ENCODE peak calls at places on chromosomes 11 and 22, in five cellular contexts. P, D, O, A and F are unnamed samples.

GRCh38 chr11:17696741-17697140 is 22.6 kb upstream of the MYOD1 start:
- DNase-seq in P (no peak), D (no peak), O (no peak), A (no peak), F (no peak)

GRCh38 chr22:19868773-19869471 is 14.2 kb upstream of the GNB1L start:
- DNase-seq in P (peak; percentile 57), D (no peak), O (peak; percentile 55), A (peak; percentile 48), F (no peak)

GRCh38 chr11:4882543-4882942 is 843 bp downstream of the OR51T1 start:
- DNase-seq in P (no peak), D (no peak), O (no peak), A (no peak), F (no peak)

GRCh38 chr11:47270331-47271271 is 668 bp downstream of the MADD start:
- DNase-seq in P (peak; percentile 50), D (peak; percentile 62), O (peak; percentile 59), A (peak; percentile 41), F (peak; percentile 72)

GRCh38 chr11:64687204-64687603 is 35.8 kb downstream of the NRXN2 start:
- DNase-seq in P (no peak), D (no peak), O (no peak), A (peak; percentile 90), F (no peak)

GRCh38 chr11:17927643-17928343 is 85.1 kb downstream of the SERGEF start:
- DNase-seq in P (no peak), D (peak; percentile 62), O (no peak), A (no peak), F (peak; percentile 93)

GRCh38 chr11:123212406-123212805 is 17.4 kb upstream of the CLMP start:
- DNase-seq in P (no peak), D (no peak), O (no peak), A (no peak), F (no peak)

GRCh38 chr11:34682822-34683221 is 61.9 kb downstream of the EHF start:
- DNase-seq in P (no peak), D (peak; percentile 13), O (no peak), A (no peak), F (no peak)

GRCh38 chr11:21933095-21933494 is 259.8 kb upstream of the ANO5 start:
- DNase-seq in P (no peak), D (no peak), O (no peak), A (no peak), F (peak; percentile 2)

GRCh38 chr11:120564573-120565301 is 53.2 kb downstream of the GRIK4 start:
- DNase-seq in P (no peak), D (peak; percentile 68), O (no peak), A (peak; percentile 37), F (peak; percentile 31)

GRCh38 chr22:38705235-38706100 is at the start of gene GTPBP1:
- DNase-seq in P (peak; percentile 98), D (peak; percentile 100), O (peak; percentile 95), A (peak; percentile 99), F (peak; percentile 100)

GRCh38 chr11:2464451-2465165 is 19.8 kb downstream of the KCNQ1 start:
- DNase-seq in P (no peak), D (no peak), O (no peak), A (no peak), F (no peak)

GRCh38 chr22:33785283-33785991 is 134.8 kb downstream of the LARGE1 start:
- DNase-seq in P (no peak), D (peak; percentile 61), O (no peak), A (no peak), F (peak; percentile 69)

GRCh38 chr11:128552783-128553661 is 34.3 kb downstream of the ETS1 start:
- DNase-seq in P (no peak), D (peak; percentile 72), O (no peak), A (no peak), F (no peak)

GRCh38 chr11:83865636-83866461 is 579.7 kb upstream of the CCDC90B start:
- DNase-seq in P (no peak), D (peak; percentile 31), O (no peak), A (no peak), F (peak; percentile 59)

GRCh38 chr11:119316729-119317591 is at the start of gene MCAM:
- DNase-seq in P (no peak), D (no peak), O (no peak), A (peak; percentile 41), F (peak; percentile 41)

GRCh38 chr11:17722000-17722643 is 2.8 kb downstream of the MYOD1 start:
- DNase-seq in P (no peak), D (peak; percentile 21), O (no peak), A (peak; percentile 22), F (peak; percentile 34)

GRCh38 chr11:128174465-128175101 is 412.8 kb downstream of the ETS1 start:
- DNase-seq in P (no peak), D (peak; percentile 74), O (no peak), A (no peak), F (peak; percentile 82)

GRCh38 chr11:19080579-19080993 is 20.1 kb upstream of the MRGPRX2 start:
- DNase-seq in P (no peak), D (peak; percentile 89), O (no peak), A (peak; percentile 84), F (peak; percentile 67)

GRCh38 chr11:74325649-74326645 is 14.5 kb upstream of the P4HA3 start:
- DNase-seq in P (peak; percentile 64), D (peak; percentile 95), O (no peak), A (peak; percentile 96), F (peak; percentile 87)

GRCh38 chr11:210122-210802 is 2.8 kb downstream of the RIC8A start:
- DNase-seq in P (no peak), D (peak; percentile 69), O (no peak), A (no peak), F (peak; percentile 89)

GRCh38 chr11:119422505-119423416 is at the start of gene THY1:
- DNase-seq in P (no peak), D (no peak), O (no peak), A (no peak), F (no peak)

GRCh38 chr11:117930668-117931330 is 1.6 kb upstream of the TMPRSS13 start:
- DNase-seq in P (no peak), D (no peak), O (peak; percentile 40), A (no peak), F (no peak)

GRCh38 chr11:82996966-82997606 is 74.6 kb downstream of the RAB30 start:
- DNase-seq in P (peak; percentile 57), D (no peak), O (peak; percentile 60), A (peak; percentile 60), F (no peak)

GRCh38 chr11:122863704-122864326 is 18.7 kb upstream of the JHY start:
- DNase-seq in P (no peak), D (peak; percentile 67), O (no peak), A (peak; percentile 62), F (peak; percentile 74)

DNA sequence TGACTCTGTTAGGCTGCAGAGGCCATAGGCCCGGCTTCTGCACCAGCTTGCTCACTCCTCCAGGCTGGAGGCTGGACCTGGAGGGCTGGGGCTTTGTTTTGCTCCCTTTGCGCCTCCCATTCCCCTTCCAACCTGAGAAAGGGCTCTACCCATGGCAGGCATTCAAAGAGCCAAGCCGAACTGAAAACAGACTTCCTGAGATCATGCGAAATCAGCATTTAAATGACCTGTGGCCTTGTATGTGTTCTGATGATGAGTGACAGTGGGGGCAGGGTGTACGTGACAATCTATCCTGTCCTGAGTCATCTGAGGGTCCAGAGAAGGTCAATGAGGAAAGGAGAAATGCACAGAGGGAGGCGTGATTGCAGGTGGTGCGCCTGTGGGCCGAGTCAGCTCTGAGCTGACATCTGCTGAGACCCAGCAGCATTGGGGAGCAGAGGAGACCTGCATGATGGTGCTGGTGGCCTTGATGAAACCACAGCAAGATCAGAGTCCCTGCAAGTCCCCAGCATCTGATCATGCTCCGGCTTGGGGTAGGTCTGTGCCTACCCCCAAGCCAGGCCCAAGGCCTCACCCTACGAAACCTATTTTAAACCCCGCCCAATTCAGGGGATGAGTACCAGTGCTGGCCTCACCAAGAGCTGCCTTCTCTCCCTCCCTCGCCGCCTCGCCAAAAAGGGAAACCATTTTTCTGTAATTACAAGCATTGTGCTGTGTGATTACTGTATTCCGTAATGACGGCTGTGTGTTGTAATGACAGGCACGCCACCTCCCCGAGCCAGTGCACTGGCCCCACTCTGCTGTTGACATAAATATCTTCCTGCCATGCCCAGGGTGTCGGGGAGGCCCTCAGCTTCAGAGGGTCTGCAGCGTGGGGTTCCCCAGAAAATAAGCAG is 95.2 kb upstream of the ANO1 start:
- DNase-seq in P (no peak), D (no peak), O (peak; percentile 15), A (no peak), F (no peak)
- H3K4me3 ChIP-seq in P (no peak overlapping the region), D (no peak overlapping the region), O (no peak overlapping the region), A (no peak overlapping the region), F (no peak overlapping the region)

DNA sequence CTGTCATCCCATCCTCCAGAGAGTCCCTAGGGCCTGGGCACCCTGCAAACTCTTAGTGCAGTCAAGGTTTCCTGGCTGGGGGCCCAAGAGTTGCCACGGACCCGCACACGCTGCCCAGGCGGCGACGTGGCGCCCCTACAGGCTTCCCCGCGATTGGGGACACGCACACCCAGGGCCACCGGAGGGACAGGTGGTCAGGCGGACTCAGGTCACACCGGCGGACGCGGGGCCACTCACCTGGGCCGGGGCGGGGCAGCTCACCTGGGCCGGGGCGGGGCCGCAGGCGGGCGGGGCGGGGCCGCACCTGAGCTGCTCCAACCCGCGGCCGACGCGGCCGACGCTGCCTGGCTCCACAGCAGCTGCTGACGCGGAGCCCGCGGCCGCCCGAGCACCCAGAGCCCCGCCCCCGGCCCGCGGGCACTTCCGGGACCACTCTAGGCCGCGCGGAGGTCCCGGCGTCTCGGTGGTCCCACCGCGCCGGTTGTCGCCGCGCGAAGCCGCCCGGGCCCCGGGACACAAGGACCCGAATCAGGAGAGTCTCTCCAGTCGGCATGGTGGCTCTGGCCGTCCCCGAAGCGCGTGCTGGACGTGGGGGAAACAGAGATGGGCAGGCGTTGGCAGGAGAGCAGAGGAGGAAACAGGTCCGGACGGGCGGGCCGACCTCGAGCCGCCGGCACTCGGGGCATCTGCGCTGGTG is at the start of gene ZNF70:
- DNase-seq in P (peak; percentile 95), D (peak; percentile 72), O (peak; percentile 96), A (peak; percentile 96), F (peak; percentile 79)
- TF ChIP-seq CTCF in P (no peak), D (no peak), O (no peak), A (no peak), F (peak; percentile 30)

GRCh38 chr11:32186118-32186517 is 95.2 kb downstream of the RCN1 start:
- DNase-seq in P (no peak), D (no peak), O (no peak), A (no peak), F (no peak)
- H3K4me3 ChIP-seq in P (no peak overlapping the region), D (no peak overlapping the region), O (no peak overlapping the region), A (no peak overlapping the region), F (no peak overlapping the region)

GRCh38 chr22:50545522-50546325 is at the start of gene KLHDC7B:
- DNase-seq in P (no peak), D (no peak), O (no peak), A (no peak), F (peak; percentile 58)
- TF ChIP-seq CTCF in P (no peak), D (peak; percentile 7), O (no peak), A (no peak), F (peak; percentile 51)